ENCODE peak calls at places on chromosomes 16 and 17, in four cellular contexts. F is amniotic stem cell, K is Right ventricle myocardium superior, Y is NCI-H1105. I is an unnamed sample.

GRCh38 chr16:54927125-54928015 is 3.3 kb upstream of the IRX5 start:
- DNase-seq in F (no peak), K (no peak), Y (peak), I (no peak)

GRCh38 chr17:81710514-81711308 is 1.4 kb upstream of the SLC25A10 start:
- DNase-seq in F (no peak), K (peak), Y (no peak), I (no peak)

GRCh38 chr16:74019608-74020007 is 277.0 kb upstream of the PSMD7 start:
- DNase-seq in F (no peak), K (no peak), Y (no peak), I (no peak)

GRCh38 chr17:33904438-33904837 is 350.6 kb upstream of the CCL2 start:
- DNase-seq in F (no peak), K (no peak), Y (no peak), I (no peak)

GRCh38 chr17:17305282-17305801 is 2.2 kb downstream of the NT5M start:
- DNase-seq in F (no peak), K (peak), Y (no peak), I (no peak)

GRCh38 chr17:56085576-56086267 is 67.6 kb upstream of the ANKFN1 start:
- DNase-seq in F (no peak), K (no peak), Y (no peak), I (no peak)

GRCh38 chr17:20955437-20956323 is 87.1 kb downstream of the USP22 start:
- DNase-seq in F (no peak), K (no peak), Y (no peak), I (no peak)

GRCh38 chr17:83103200-83103937 is 24.0 kb downstream of the METRNL start:
- DNase-seq in F (no peak), K (no peak), Y (no peak), I (no peak)

GRCh38 chr16:67387479-67388079 is 5.7 kb downstream of the TPPP3 start:
- DNase-seq in F (no peak), K (no peak), Y (no peak), I (no peak)

GRCh38 chr17:17351901-17352781 is 49.0 kb downstream of the NT5M start:
- DNase-seq in F (no peak), K (peak), Y (no peak), I (no peak)

GRCh38 chr17:28196637-28197036 is 122.4 kb upstream of the TMEM97 start:
- DNase-seq in F (no peak), K (no peak), Y (no peak), I (no peak)

GRCh38 chr16:80527297-80527696 is 13.5 kb upstream of the DYNLRB2 start:
- DNase-seq in F (no peak), K (no peak), Y (no peak), I (no peak)

GRCh38 chr16:24508614-24509013 is 30.8 kb upstream of the RBBP6 start:
- DNase-seq in F (peak), K (no peak), Y (no peak), I (peak)

GRCh38 chr16:71883193-71883848 is 661 bp downstream of the ZNF821 start:
- DNase-seq in F (no peak), K (no peak), Y (no peak), I (no peak)

GRCh38 chr17:40110026-40110425 is 9.6 kb upstream of the NR1D1 start:
- DNase-seq in F (no peak), K (no peak), Y (no peak), I (no peak)

GRCh38 chr16:31436221-31437045 is 6.2 kb downstream of the ZNF843 start:
- DNase-seq in F (no peak), K (no peak), Y (no peak), I (no peak)

GRCh38 chr17:45940826-45941225 is 46.5 kb downstream of the MAPT start:
- DNase-seq in F (no peak), K (peak), Y (no peak), I (no peak)

GRCh38 chr16:9115277-9115676 is 23.8 kb downstream of the HAPSTR1 start:
- DNase-seq in F (no peak), K (no peak), Y (no peak), I (no peak)

I was measured in AG09319.